ENCODE peak calls at places on chromosomes 1 and 21, in eight cellular contexts. X is Caco-2; F is heart right ventricle; O is left ventricle myocardium inferior; I is CD4-positive, alpha-beta T cell; W is IMR-90; D is ovary; M is bronchial epithelial cell. U is an unnamed sample.

GRCh38 chr1:16318544-16318943 is 33.7 kb downstream of the FBXO42 start:
- DNase-seq in X (no peak), M (no peak), D (peak; percentile 31), F (peak; percentile 21), W (no peak), O (no peak), I (no peak), U (no peak)

GRCh38 chr1:38623529-38623928 is 236.0 kb downstream of the RRAGC start:
- DNase-seq in I (no peak), M (no peak), D (no peak), O (no peak), F (no peak), X (no peak), W (no peak), U (no peak)

GRCh38 chr1:110183642-110184167 is 26.4 kb upstream of the KCNC4 start:
- DNase-seq in O (no peak), I (no peak), W (no peak), F (no peak), M (no peak), X (no peak), D (no peak), U (peak; percentile 29)

GRCh38 chr21:44071359-44072104 is 35.7 kb upstream of the PWP2 start:
- DNase-seq in O (no peak), X (no peak), M (no peak), F (no peak), W (no peak), D (no peak), I (no peak), U (no peak)

GRCh38 chr1:164607351-164607750 is 48.4 kb downstream of the PBX1 start:
- DNase-seq in I (no peak), D (no peak), X (no peak), M (no peak), F (no peak), O (no peak), W (no peak), U (no peak)

GRCh38 chr1:33094486-33094885 is 13.5 kb downstream of the AZIN2 start:
- DNase-seq in F (no peak), D (no peak), O (no peak), M (no peak), W (no peak), X (no peak), I (no peak), U (no peak)

GRCh38 chr1:54567961-54568360 is 19.9 kb downstream of the ACOT11 start:
- DNase-seq in D (no peak), X (no peak), W (peak; percentile 20), O (peak; percentile 18), M (peak; percentile 47), I (no peak), F (no peak), U (no peak)

GRCh38 chr1:119188926-119189325 is 48.5 kb upstream of the WARS2 start:
- DNase-seq in F (no peak), X (no peak), W (peak; percentile 41), I (no peak), M (no peak), O (no peak), D (no peak), U (no peak)

GRCh38 chr1:23544444-23545389 is 13.7 kb upstream of the E2F2 start:
- DNase-seq in W (peak; percentile 83), I (peak; percentile 66), O (peak; percentile 76), F (peak; percentile 79), D (peak; percentile 86), X (peak; percentile 64), M (peak; percentile 77), U (peak; percentile 91)

GRCh38 chr1:181604482-181604881 is 121.2 kb downstream of the CACNA1E start:
- DNase-seq in I (no peak), O (no peak), F (no peak), D (no peak), X (no peak), W (no peak), M (no peak), U (no peak)

GRCh38 chr1:239676522-239677273 is 290.3 kb downstream of the CHRM3 start:
- DNase-seq in D (no peak), I (no peak), X (no peak), W (no peak), O (no peak), M (no peak), F (no peak), U (no peak)

GRCh38 chr1:53334312-53334711 is 6.4 kb upstream of the LRP8 start:
- DNase-seq in D (no peak), X (no peak), M (no peak), F (peak; percentile 1), O (no peak), I (no peak), W (no peak), U (peak; percentile 17)

GRCh38 chr1:160293020-160293968 is 8.4 kb upstream of the PEX19 start:
- DNase-seq in M (no peak), D (no peak), I (no peak), X (no peak), O (no peak), F (no peak), W (no peak), U (no peak)

GRCh38 chr1:147292012-147292411 is 49.5 kb downstream of the CHD1L start:
- DNase-seq in W (peak; percentile 93), F (no peak), I (no peak), D (no peak), O (no peak), X (no peak), M (peak; percentile 74), U (no peak)

GRCh38 chr1:193308438-193308837 is 122.0 kb upstream of the B3GALT2 start:
- DNase-seq in F (no peak), O (no peak), W (peak; percentile 59), X (no peak), I (no peak), D (no peak), M (no peak), U (no peak)

GRCh38 chr1:234500269-234500668 is 21.3 kb upstream of the TARBP1 start:
- DNase-seq in W (no peak), F (peak; percentile 41), O (no peak), D (peak; percentile 43), I (no peak), M (peak; percentile 78), X (no peak), U (no peak)

GRCh38 chr1:168372857-168373520 is 92.3 kb downstream of the TBX19 start:
- DNase-seq in W (no peak), M (no peak), F (no peak), O (no peak), I (no peak), D (no peak), X (no peak), U (no peak)

GRCh38 chr1:161215079-161215478 is at the start of gene FCER1G:
- DNase-seq in O (peak; percentile 61), X (no peak), W (no peak), I (no peak), M (no peak), F (no peak), D (no peak), U (peak; percentile 91)

GRCh38 chr21:44526096-44526997 is 13.6 kb downstream of the KRTAP10-1 start:
- DNase-seq in M (no peak), W (no peak), O (no peak), X (no peak), F (no peak), I (no peak), D (no peak), U (no peak)

GRCh38 chr1:85078903-85079302 is 30.6 kb upstream of the MCOLN3 start:
- DNase-seq in I (no peak), M (no peak), X (no peak), W (peak; percentile 17), D (no peak), O (no peak), F (no peak), U (no peak)
- TF ChIP-seq CTCF in I (no peak), M (peak; percentile 3), X (peak; percentile 25), W (peak; percentile 34), D (no peak), O (peak; percentile 12), F (no peak), U (no peak)

GRCh38 chr1:916173-917075 is 7.3 kb upstream of the SAMD11 start:
- DNase-seq in D (peak; percentile 16), M (no peak), F (no peak), I (no peak), O (peak; percentile 19), W (no peak), X (no peak), U (peak; percentile 53)
- H3K27me3 ChIP-seq in D (no peaks in the 10 kb centered on the region), M (peaks cover 67% of the 10 kb centered on the region), F (peaks cover 87% of the 10 kb centered on the region), I (peaks cover 35% of the 10 kb centered on the region), O (peaks cover 100% of the 10 kb centered on the region), W (no peaks in the 10 kb centered on the region), X (no peaks in the 10 kb centered on the region), U (no peaks in the 10 kb centered on the region)

DNA sequence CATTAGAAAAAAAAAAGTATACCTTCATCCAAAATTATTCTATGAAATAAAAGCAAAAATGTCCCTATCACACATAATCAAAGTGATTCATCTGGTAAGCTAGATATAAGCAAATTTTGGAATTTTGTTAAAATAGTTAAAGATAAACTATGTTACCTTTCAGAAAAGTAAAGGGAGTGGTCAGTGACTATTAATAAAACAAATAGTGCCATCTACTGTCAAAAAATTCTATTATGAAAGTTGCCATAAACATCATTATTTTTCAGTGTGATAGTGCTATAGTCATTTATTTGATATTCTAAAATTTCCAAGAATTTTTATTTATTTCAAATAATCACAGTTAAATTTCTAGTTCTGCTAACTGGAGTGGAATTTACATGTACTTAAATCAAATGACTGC is 803.7 kb downstream of the KCNT2 start:
- DNase-seq in M (peak; percentile 9), X (no peak), D (no peak), F (no peak), O (no peak), W (no peak), I (no peak), U (no peak)
- TF ChIP-seq CTCF in M (no peak), X (no peak), D (no peak), F (no peak), O (no peak), W (no peak), I (no peak), U (no peak)

DNA sequence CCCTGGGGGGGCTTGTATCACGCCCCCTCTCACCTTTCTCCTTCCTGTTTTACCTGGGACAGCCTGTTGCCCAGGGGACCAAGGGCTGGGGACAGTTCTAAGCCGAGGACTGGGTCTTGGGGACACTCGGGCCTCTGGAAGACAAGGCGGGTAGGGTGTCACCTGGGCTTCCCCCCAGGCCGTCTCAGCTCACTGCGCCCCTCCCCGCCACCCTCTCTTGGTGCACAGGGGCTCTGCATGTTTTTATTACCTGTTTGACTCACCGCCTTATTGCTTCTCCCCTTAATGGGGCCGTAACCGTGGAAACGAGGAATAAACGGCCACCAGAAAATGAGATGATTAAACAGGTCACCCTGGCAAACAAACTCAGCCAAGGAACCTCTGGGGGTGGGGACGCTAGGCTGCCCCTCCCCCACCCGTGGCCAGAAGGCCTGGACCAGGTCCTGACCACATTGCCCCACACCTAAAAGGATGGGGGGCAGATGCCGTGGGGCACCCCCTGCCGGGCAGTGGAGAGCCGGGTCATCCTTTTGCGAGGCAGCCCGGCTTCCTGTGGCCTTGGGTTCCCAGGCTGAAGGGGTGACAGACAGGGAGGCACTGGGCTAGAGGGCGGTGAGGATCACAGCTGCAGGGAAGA is 109.9 kb downstream of the CASZ1 start:
- DNase-seq in D (no peak), O (no peak), W (no peak), M (no peak), X (peak; percentile 51), I (no peak), F (no peak), U (no peak)
- H3K27me3 ChIP-seq in D (no peaks in the 10 kb centered on the region), O (no peaks in the 10 kb centered on the region), W (peaks cover 3% of the 10 kb centered on the region), M (no peaks in the 10 kb centered on the region), X (no peaks in the 10 kb centered on the region), I (no peaks in the 10 kb centered on the region), F (no peaks in the 10 kb centered on the region), U (no peaks in the 10 kb centered on the region)

U was measured in spleen.